ENCODE peak calls at places on chromosomes 7 and 10, in four cellular contexts. X is AG04450, M is neural progenitor cell, W is body of pancreas. B is an unnamed sample.

GRCh38 chr10:30556189-30556588 is 73.4 kb downstream of the LYZL2 start:
- DNase-seq in X (no peak), W (no peak), M (no peak), B (no peak)

GRCh38 chr7:102318482-102318971 is 31.9 kb downstream of the SH2B2 start:
- DNase-seq in M (no peak), W (peak; percentile 50), X (no peak), B (no peak)

GRCh38 chr10:30765022-30765610 is 135.6 kb upstream of the LYZL2 start:
- DNase-seq in W (no peak), X (no peak), M (no peak), B (no peak)

GRCh38 chr7:79084423-79084822 is 369.0 kb downstream of the MAGI2 start:
- DNase-seq in M (no peak), W (no peak), X (no peak), B (no peak)

GRCh38 chr7:136405931-136406777 is 429.0 kb upstream of the MTPN start:
- DNase-seq in M (peak; percentile 84), X (peak; percentile 36), W (peak; percentile 31), B (peak; percentile 46)

GRCh38 chr7:87000344-87000743 is 59.1 kb downstream of the ELAPOR2 start:
- DNase-seq in M (no peak), W (no peak), X (no peak), B (no peak)

GRCh38 chr10:70323143-70323696 is 39.4 kb upstream of the NPFFR1 start:
- DNase-seq in X (no peak), M (no peak), W (no peak), B (no peak)

GRCh38 chr10:62811159-62811875 is 4.8 kb downstream of the EGR2 start:
- DNase-seq in W (no peak), M (no peak), X (no peak), B (no peak)

GRCh38 chr10:32189400-32190084 is 133.3 kb upstream of the KIF5B start:
- DNase-seq in W (peak; percentile 39), X (no peak), M (no peak), B (no peak)

GRCh38 chr7:155490697-155491628 is 33.0 kb downstream of the EN2 start:
- DNase-seq in W (peak; percentile 35), M (peak; percentile 73), X (no peak), B (no peak)

GRCh38 chr10:95896066-95896850 is 11.5 kb upstream of the CC2D2B start:
- DNase-seq in X (no peak), M (no peak), W (no peak), B (no peak)

GRCh38 chr10:70302292-70302691 is 18.5 kb upstream of the NPFFR1 start:
- DNase-seq in W (no peak), M (no peak), X (peak; percentile 20), B (no peak)

GRCh38 chr10:35643151-35643975 is 1.3 kb upstream of the FZD8 start:
- DNase-seq in M (peak; percentile 81), X (no peak), W (peak; percentile 79), B (peak; percentile 27)

GRCh38 chr10:61643316-61643751 is 19.4 kb upstream of the CABCOCO1 start:
- DNase-seq in X (no peak), W (no peak), M (peak; percentile 7), B (no peak)

GRCh38 chr7:128863433-128863989 is 855 bp downstream of the ATP6V1F start:
- DNase-seq in X (peak; percentile 48), W (peak; percentile 45), M (peak; percentile 83), B (peak; percentile 68)

GRCh38 chr10:119306514-119306951 is 99.2 kb downstream of the GRK5 start:
- DNase-seq in W (no peak), M (no peak), X (no peak), B (no peak)

GRCh38 chr7:135204876-135205275 is 6.5 kb downstream of the WDR91 start:
- DNase-seq in W (peak; percentile 79), M (no peak), X (no peak), B (no peak)

GRCh38 chr10:103727991-103728689 is 127.2 kb downstream of the SH3PXD2A start:
- DNase-seq in M (no peak), W (no peak), X (no peak), B (no peak)

GRCh38 chr7:27709137-27710075 is 30.6 kb upstream of the TAX1BP1 start:
- DNase-seq in X (peak; percentile 23), M (no peak), W (no peak), B (no peak)

GRCh38 chr7:47506716-47507354 is 75.1 kb downstream of the TNS3 start:
- DNase-seq in M (no peak), X (no peak), W (peak; percentile 68), B (no peak)

GRCh38 chr10:99834410-99834809 is 52.0 kb downstream of the ABCC2 start:
- DNase-seq in M (no peak), X (no peak), W (no peak), B (no peak)

GRCh38 chr10:93566435-93567276 is at the start of gene FFAR4:
- DNase-seq in W (peak; percentile 66), M (peak; percentile 69), X (no peak), B (no peak)

GRCh38 chr7:76260171-76260703 is 42.2 kb upstream of the HSPB1 start:
- DNase-seq in M (peak; percentile 97), W (peak; percentile 33), X (no peak), B (peak; percentile 61)

GRCh38 chr10:32210306-32211045 is 136.5 kb downstream of the EPC1 start:
- DNase-seq in M (peak; percentile 26), X (no peak), W (peak; percentile 17), B (no peak)

GRCh38 chr7:604884-605531 is 85.4 kb upstream of the PDGFA start:
- DNase-seq in X (no peak), W (no peak), M (no peak), B (no peak)

GRCh38 chr7:148078126-148078525 is 512.4 kb upstream of the C7orf33 start:
- DNase-seq in W (peak; percentile 26), M (no peak), X (no peak), B (no peak)

GRCh38 chr10:132762267-132762666 is 23.7 kb downstream of the NKX6-2 start:
- DNase-seq in M (no peak), W (no peak), X (no peak), B (no peak)

GRCh38 chr7:158029431-158029938 is 558.1 kb downstream of the PTPRN2 start:
- DNase-seq in W (peak; percentile 30), X (no peak), M (no peak), B (no peak)

GRCh38 chr7:44293561-44294324 is 31.7 kb downstream of the CAMK2B start:
- DNase-seq in M (peak; percentile 57), X (no peak), W (peak; percentile 7), B (peak; percentile 71)

GRCh38 chr7:157570531-157571200 is 233.9 kb downstream of the DNAJB6 start:
- DNase-seq in W (no peak), M (no peak), X (no peak), B (no peak)

GRCh38 chr7:131104611-131105293 is 222.9 kb upstream of the MKLN1 start:
- DNase-seq in X (no peak), W (no peak), M (no peak), B (no peak)

GRCh38 chr7:131105294-131105802 is 222.3 kb upstream of the MKLN1 start:
- DNase-seq in W (no peak), M (no peak), X (no peak), B (peak; percentile 34)

GRCh38 chr7:131105803-131106680 is 221.6 kb upstream of the MKLN1 start:
- DNase-seq in X (no peak), M (peak; percentile 77), W (peak; percentile 86), B (peak; percentile 39)

GRCh38 chr7:131106681-131107342 is 220.9 kb upstream of the MKLN1 start:
- DNase-seq in W (peak; percentile 57), M (peak; percentile 56), X (no peak), B (peak; percentile 30)

DNA sequence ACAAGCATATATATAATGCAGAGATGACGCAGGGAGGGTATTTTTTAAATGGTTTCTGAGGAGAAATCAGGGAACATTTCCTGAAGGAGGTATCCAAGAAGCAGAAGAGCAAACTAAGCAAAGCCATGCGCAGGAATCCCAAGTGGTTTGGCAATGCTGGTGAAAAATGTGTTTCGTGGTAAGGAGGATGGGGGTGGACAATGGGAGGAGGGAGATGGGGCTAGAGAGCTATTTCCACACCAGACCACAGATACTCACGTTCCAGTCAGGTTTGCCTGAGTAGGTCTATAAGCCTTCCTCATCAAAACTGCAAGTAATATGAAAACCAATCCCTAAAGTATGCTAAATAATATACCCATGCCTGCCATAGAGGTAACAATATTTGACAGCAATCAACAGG is 223.7 kb upstream of the MKLN1 start:
- DNase-seq in M (no peak), X (peak; percentile 64), W (no peak), B (no peak)
- TF ChIP-seq CTCF in M (no peak), X (peak; percentile 1), W (no peak), B (no peak)

DNA sequence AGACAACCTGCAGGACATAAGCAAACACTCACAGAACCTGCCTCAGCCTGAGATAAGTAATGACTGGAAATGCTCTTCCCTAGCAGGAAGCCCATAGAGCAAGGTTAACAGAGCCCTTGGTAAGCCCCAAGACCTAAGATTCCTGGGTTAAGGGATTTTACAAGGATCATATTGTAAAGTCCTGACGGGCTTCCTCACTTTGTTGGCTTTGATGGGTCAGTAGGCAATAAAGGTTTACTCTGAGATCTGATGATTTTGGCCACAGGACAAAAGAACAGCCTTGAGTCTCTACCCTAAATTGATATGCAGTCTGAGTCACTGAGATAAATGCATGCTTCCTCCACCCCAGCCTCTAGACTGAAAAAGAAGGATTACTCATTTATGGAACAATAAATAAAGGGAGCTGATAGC is 270.8 kb downstream of the HTR7 start:
- DNase-seq in W (no peak), M (no peak), X (peak; percentile 11), B (no peak)
- H3K27ac ChIP-seq in W (no peak overlapping the region), M (no peak overlapping the region), X (no peak overlapping the region), B (no peak overlapping the region)

GRCh38 chr10:1229116-1229515 is 172.9 kb downstream of the WDR37 start:
- DNase-seq in W (no peak), M (no peak), X (no peak), B (no peak)

GRCh38 chr10:1230138-1230537 is 174.0 kb downstream of the WDR37 start:
- DNase-seq in X (no peak), W (no peak), M (peak; percentile 36), B (no peak)

GRCh38 chr10:1229574-1229973 is 173.4 kb downstream of the WDR37 start:
- DNase-seq in X (no peak), W (no peak), M (no peak), B (no peak)

GRCh38 chr10:1228463-1228975 is 172.3 kb downstream of the WDR37 start:
- DNase-seq in W (no peak), M (no peak), X (no peak), B (no peak)

GRCh38 chr10:1227505-1228402 is 171.6 kb downstream of the WDR37 start:
- DNase-seq in X (no peak), M (no peak), W (no peak), B (no peak)
- TF ChIP-seq CTCF in X (no peak), M (peak; percentile 9), W (no peak), B (no peak)

GRCh38 chr7:123244768-123245167 is 45.0 kb upstream of the SLC13A1 start:
- DNase-seq in W (no peak), M (no peak), X (no peak), B (no peak)

GRCh38 chr7:123241809-123242208 is 42.0 kb upstream of the SLC13A1 start:
- DNase-seq in X (no peak), M (no peak), W (no peak), B (no peak)

DNA sequence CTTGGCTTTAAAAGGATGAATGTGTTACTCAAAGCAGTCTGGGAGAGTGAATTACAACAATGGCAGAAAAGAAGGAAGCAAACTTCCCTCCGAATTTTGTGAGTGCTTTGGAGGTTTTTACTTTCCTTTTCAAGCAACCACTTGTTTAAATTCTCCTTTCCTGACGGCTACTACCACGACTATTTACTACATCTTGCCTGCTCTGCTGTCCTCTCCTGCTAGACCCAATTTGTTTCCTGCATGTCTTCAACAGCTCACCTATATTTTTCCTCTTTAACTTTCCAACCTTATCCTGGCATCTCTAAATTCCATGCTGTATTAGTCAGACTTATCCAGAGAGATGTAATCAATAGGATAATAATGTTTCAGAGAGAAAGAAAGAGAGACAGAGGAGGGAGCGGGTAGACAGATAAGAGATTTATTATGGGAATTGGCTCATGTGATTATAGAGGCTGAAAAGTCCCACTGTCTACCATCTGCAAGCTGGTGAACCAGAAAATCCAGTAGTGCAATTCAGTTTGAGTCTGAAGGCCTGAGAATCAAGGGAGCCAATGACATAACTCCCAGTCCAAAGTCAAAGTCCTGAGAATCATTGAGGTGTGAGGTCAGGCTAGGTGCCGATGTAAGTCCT is 42.8 kb upstream of the SLC13A1 start:
- DNase-seq in M (no peak), X (no peak), W (no peak), B (peak; percentile 45)
- H3K27ac ChIP-seq in M (no peak overlapping the region), X (no peak overlapping the region), W (peak overlapping the region; percentile 20), B (no peak overlapping the region)